ENCODE peak calls at places on chromosomes 6 and 20, in eight cellular contexts. Q, Z, O, X, V, M, U and E are unnamed samples.

GRCh38 chr6:43669050-43669921 is 18.3 kb downstream of the MRPS18A start:
- DNase-seq in Q (peak; percentile 90), Z (no peak), O (no peak), X (peak; percentile 82), V (no peak), M (no peak), U (no peak), E (peak; percentile 14)

GRCh38 chr20:57435498-57436222 is 44.5 kb downstream of the RBM38 start:
- DNase-seq in Q (no peak), Z (no peak), O (peak; percentile 35), X (peak; percentile 85), V (peak; percentile 85), M (no peak), U (no peak), E (no peak)

GRCh38 chr20:35560541-35560940 is 18.7 kb downstream of the ERGIC3 start:
- DNase-seq in Q (no peak), Z (no peak), O (no peak), X (no peak), V (no peak), M (no peak), U (no peak), E (no peak)

GRCh38 chr6:46935687-46936086 is 13.9 kb upstream of the ADGRF5 start:
- DNase-seq in Q (no peak), Z (no peak), O (no peak), X (no peak), V (no peak), M (no peak), U (no peak), E (no peak)

GRCh38 chr6:15335385-15335784 is 89.5 kb downstream of the JARID2 start:
- DNase-seq in Q (no peak), Z (no peak), O (no peak), X (no peak), V (no peak), M (no peak), U (no peak), E (no peak)

GRCh38 chr20:53652859-53653520 is 59.4 kb upstream of the ZNF217 start:
- DNase-seq in Q (peak; percentile 26), Z (no peak), O (no peak), X (no peak), V (no peak), M (no peak), U (no peak), E (no peak)

GRCh38 chr6:157240059-157240959 is 83.0 kb downstream of the TMEM242 start:
- DNase-seq in Q (peak; percentile 71), Z (no peak), O (peak; percentile 37), X (peak; percentile 84), V (peak; percentile 52), M (no peak), U (no peak), E (no peak)

GRCh38 chr20:2093200-2093781 is 8.3 kb upstream of the STK35 start:
- DNase-seq in Q (no peak), Z (no peak), O (peak; percentile 47), X (no peak), V (peak; percentile 43), M (no peak), U (no peak), E (no peak)